ENCODE peak calls at places on chromosomes 7 and 10, in four cellular contexts. O is mesendoderm, Y is H1, R is IMR-90. C is an unnamed sample.
A peak's percentile ranks its signal among the peaks of the same experiment; 100 is the strongest.

GRCh38 chr10:132571565-132572544 is 34.3 kb downstream of the INPP5A start:
- DNase-seq in O (peak; percentile 98), Y (peak; percentile 57), R (peak; percentile 87), C (peak; percentile 87)

GRCh38 chr7:158314394-158314793 is 273.2 kb downstream of the PTPRN2 start:
- DNase-seq in O (no peak), Y (no peak), R (no peak), C (peak; percentile 14)

GRCh38 chr10:76031099-76031498 is 599.7 kb downstream of the LRMDA start:
- DNase-seq in O (no peak), Y (no peak), R (no peak), C (no peak)

GRCh38 chr10:69721690-69722310 is 79.9 kb upstream of the COL13A1 start:
- DNase-seq in O (peak; percentile 97), Y (no peak), R (peak; percentile 61), C (no peak)

GRCh38 chr7:4774804-4775280 is 581 bp upstream of the AP5Z1 start:
- DNase-seq in O (no peak), Y (no peak), R (peak; percentile 75), C (no peak)

GRCh38 chr7:150357277-150357676 is 11.3 kb upstream of the REPIN1 start:
- DNase-seq in O (no peak), Y (no peak), R (no peak), C (no peak)

GRCh38 chr7:156778668-156779067 is 114.3 kb downstream of the LMBR1 start:
- DNase-seq in O (no peak), Y (no peak), R (no peak), C (no peak)

GRCh38 chr7:136074840-136075239 is 97.7 kb upstream of the MTPN start:
- DNase-seq in O (no peak), Y (no peak), R (no peak), C (no peak)

GRCh38 chr7:132656846-132657776 is 80.8 kb upstream of the PLXNA4 start:
- DNase-seq in O (peak; percentile 35), Y (no peak), R (peak; percentile 2), C (no peak)

GRCh38 chr7:31059551-31059950 is 7.4 kb downstream of the ADCYAP1R1 start:
- DNase-seq in O (peak; percentile 83), Y (peak; percentile 41), R (no peak), C (peak; percentile 80)

GRCh38 chr7:35699906-35700305 is 5.0 kb upstream of the HERPUD2 start:
- DNase-seq in O (no peak), Y (no peak), R (no peak), C (no peak)

GRCh38 chr7:102063736-102064135 is 222.9 kb upstream of the SH2B2 start:
- DNase-seq in O (peak; percentile 98), Y (peak; percentile 33), R (peak; percentile 68), C (peak; percentile 80)

GRCh38 chr7:131525820-131526219 is 30.6 kb downstream of the PODXL start:
- DNase-seq in O (no peak), Y (no peak), R (peak; percentile 39), C (no peak)

GRCh38 chr7:137986252-137987010 is 15.5 kb downstream of the CREB3L2 start:
- DNase-seq in O (no peak), Y (no peak), R (peak; percentile 90), C (peak; percentile 36)

GRCh38 chr10:84539244-84539643 is 210.9 kb downstream of the CCSER2 start:
- DNase-seq in O (no peak), Y (no peak), R (peak; percentile 39), C (no peak)

GRCh38 chr10:76303682-76304316 is 872.4 kb downstream of the LRMDA start:
- DNase-seq in O (peak; percentile 91), Y (peak; percentile 41), R (peak; percentile 71), C (peak; percentile 80)

GRCh38 chr10:110221044-110221720 is 13.8 kb downstream of the MXI1 start:
- DNase-seq in O (no peak), Y (no peak), R (no peak), C (no peak)

GRCh38 chr7:140439359-140439758 is 35.5 kb downstream of the RAB19 start:
- DNase-seq in O (no peak), Y (no peak), R (no peak), C (no peak)

GRCh38 chr10:61870521-61870895 is 31.0 kb upstream of the ARID5B start:
- DNase-seq in O (no peak), Y (no peak), R (no peak), C (no peak)

GRCh38 chr7:116585967-116586366 is 61.1 kb downstream of the CAV1 start:
- DNase-seq in O (no peak), Y (no peak), R (no peak), C (no peak)

GRCh38 chr10:91887075-91887899 is 22.0 kb downstream of the FGFBP3 start:
- DNase-seq in O (peak; percentile 96), Y (peak; percentile 89), R (no peak), C (peak; percentile 98)

DNA sequence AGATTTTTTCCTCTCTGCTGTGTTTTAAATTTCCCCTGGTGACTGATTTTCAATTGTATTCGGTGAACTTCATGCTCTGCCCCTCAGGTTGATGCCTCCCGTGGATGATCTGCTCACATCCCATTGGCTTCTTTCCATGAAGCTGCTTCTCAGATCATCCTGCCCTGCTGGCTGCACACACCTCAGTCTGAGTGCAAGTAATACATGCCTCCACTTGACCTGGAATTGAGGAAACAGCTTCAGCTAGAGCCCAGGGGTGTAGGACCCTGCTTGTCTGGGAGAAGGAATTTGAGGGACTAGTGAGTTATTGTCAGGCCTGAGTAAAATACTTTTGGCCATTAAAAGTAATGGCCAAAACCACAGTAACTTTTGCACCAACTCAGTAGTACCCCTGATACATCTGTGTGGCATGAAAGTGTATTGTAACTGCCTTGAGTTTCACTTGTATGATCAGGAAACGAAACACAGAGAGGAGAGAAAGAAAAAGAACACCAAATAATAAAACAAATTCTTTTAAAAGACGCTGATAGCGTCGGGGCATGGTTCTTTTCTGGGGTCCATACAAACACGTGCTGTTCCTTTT is 49.4 kb downstream of the SPAM1 start:
- DNase-seq in O (no peak), Y (no peak), R (no peak), C (no peak)
- H3K9ac ChIP-seq in O (no peak overlapping the region), Y (no peak overlapping the region), R (no peak overlapping the region), C (no peak overlapping the region)

GRCh38 chr10:79181227-79181626 is 112.5 kb downstream of the ZMIZ1 start:
- DNase-seq in O (no peak), Y (no peak), R (no peak), C (no peak)
- H3K56ac ChIP-seq in O (no peak overlapping the region), Y (no peak overlapping the region), R (no peak overlapping the region), C (no peak overlapping the region)

DNA sequence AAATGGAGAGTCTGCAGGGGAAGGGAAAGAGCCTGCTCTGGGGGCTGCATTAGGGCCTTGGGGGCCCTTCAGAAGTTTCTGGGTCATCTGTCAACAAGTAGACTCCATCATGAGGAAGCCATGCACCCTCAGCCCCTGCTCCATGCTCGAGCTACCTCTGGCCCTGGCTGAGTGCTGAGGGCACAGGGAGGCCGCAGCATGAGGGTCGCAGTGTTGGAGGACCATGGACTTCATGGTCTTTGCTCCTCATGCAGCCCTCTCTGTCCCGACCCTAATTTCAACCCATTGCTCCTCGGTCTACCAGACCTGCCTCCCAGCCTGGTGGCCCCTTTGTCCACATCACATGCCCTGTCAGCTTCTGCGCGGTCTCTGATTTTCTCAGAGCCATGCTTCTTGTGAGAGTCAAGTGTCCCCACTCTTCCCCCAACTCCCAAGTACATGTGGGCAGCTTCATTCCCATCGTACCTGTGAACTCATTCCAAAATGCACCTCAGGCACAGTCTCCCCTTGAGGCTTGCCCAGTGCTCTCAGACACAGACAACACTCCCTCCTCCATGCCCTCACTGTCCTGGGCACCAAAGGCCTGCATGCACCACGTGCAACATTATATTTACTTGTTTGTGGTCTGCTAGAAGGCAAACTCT is 14.7 kb downstream of the ZNF488 start:
- DNase-seq in O (no peak), Y (no peak), R (no peak), C (peak; percentile 10)
- H3K9ac ChIP-seq in O (no peak overlapping the region), Y (no peak overlapping the region), R (no peak overlapping the region), C (no peak overlapping the region)

DNA sequence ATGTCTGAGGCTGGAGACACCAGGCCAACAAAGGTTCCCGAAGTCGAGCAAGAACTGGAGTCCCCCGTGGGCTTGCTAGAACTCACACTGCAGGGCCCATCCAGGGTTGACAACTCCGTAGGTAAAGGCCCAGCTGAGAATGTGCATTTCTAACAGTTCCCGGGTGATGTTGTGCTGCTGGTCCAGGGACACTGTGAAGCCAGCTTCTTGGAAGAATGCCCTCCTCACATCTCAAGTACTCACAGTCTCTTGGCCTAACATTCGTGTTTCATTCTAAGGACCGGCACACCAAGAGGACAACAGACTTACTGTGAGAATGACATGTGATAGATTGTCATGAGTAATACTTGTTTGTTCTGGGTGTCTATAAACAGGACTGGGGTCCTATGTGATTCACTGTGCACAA is 682.2 kb upstream of the IGFBP3 start:
- DNase-seq in O (no peak), Y (no peak), R (no peak), C (no peak)
- H3K56ac ChIP-seq in O (no peak overlapping the region), Y (no peak overlapping the region), R (no peak overlapping the region), C (no peak overlapping the region)